ENCODE peak calls at places on chromosome 6, in seven cellular contexts. H, Z, Y, S, A, J and T are unnamed samples.

GRCh38 chr6:38131527-38131965 is 312.0 kb downstream of the ZFAND3 start:
- DNase-seq in H (no peak), Z (no peak), Y (no peak), S (peak; percentile 99), A (peak; percentile 97), J (no peak), T (peak; percentile 99)

GRCh38 chr6:4575724-4576123 is 200.5 kb upstream of the CDYL start:
- DNase-seq in H (no peak), Z (no peak), Y (no peak), S (peak; percentile 24), A (no peak), J (no peak), T (peak; percentile 53)

GRCh38 chr6:93036835-93037234 is 382.5 kb downstream of the EPHA7 start:
- DNase-seq in H (no peak), Z (peak; percentile 4), Y (peak; percentile 19), S (peak; percentile 1), A (no peak), J (no peak), T (peak; percentile 4)

GRCh38 chr6:87922191-87922946 is 125.3 kb upstream of the SPACA1 start:
- DNase-seq in H (no peak), Z (no peak), Y (no peak), S (no peak), A (no peak), J (no peak), T (no peak)

GRCh38 chr6:37005061-37005810 is at the start of gene FGD2:
- DNase-seq in H (no peak), Z (no peak), Y (no peak), S (no peak), A (no peak), J (no peak), T (no peak)

GRCh38 chr6:63839485-63839884 is 203.9 kb downstream of the PHF3 start:
- DNase-seq in H (no peak), Z (no peak), Y (no peak), S (peak; percentile 71), A (no peak), J (no peak), T (peak; percentile 27)

GRCh38 chr6:123022980-123023379 is 26.9 kb downstream of the CLVS2 start:
- DNase-seq in H (no peak), Z (no peak), Y (peak; percentile 52), S (no peak), A (peak; percentile 10), J (peak; percentile 28), T (no peak)

GRCh38 chr6:74863968-74864367 is 341.9 kb downstream of the COL12A1 start:
- DNase-seq in H (no peak), Z (no peak), Y (no peak), S (no peak), A (no peak), J (no peak), T (no peak)

GRCh38 chr6:5087389-5087788 is 2.2 kb downstream of the PPP1R3G start:
- DNase-seq in H (no peak), Z (no peak), Y (no peak), S (no peak), A (no peak), J (peak; percentile 53), T (no peak)

GRCh38 chr6:46290435-46290834 is 119.7 kb upstream of the ENPP5 start:
- DNase-seq in H (no peak), Z (no peak), Y (no peak), S (no peak), A (no peak), J (no peak), T (peak; percentile 16)

GRCh38 chr6:46289865-46290264 is 119.1 kb upstream of the ENPP5 start:
- DNase-seq in H (no peak), Z (no peak), Y (no peak), S (no peak), A (no peak), J (no peak), T (no peak)

GRCh38 chr6:46293641-46294316 is 123.0 kb upstream of the ENPP5 start:
- DNase-seq in H (no peak), Z (no peak), Y (no peak), S (no peak), A (no peak), J (no peak), T (no peak)

GRCh38 chr6:46290916-46291633 is 120.3 kb upstream of the ENPP5 start:
- DNase-seq in H (no peak), Z (no peak), Y (no peak), S (no peak), A (no peak), J (peak; percentile 28), T (no peak)

DNA sequence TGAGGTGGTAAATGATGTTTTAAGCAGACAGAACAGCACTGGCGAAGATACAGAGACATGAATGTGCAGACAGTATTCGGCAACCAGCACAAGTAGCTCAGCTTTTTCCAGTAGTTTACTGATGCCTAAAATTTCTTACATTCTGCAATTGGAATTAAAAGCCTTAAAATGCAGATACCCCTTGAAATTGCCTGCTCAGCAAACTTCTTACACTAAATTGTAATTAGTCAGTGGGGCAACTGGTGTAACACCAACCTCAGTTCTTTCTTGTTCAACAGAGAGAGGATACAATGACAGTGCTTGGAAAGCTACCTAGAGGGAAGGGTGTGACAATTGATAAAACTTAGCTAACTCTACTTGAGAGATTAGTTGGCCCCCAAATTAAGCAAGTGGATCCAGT is 121.1 kb upstream of the ENPP5 start:
- DNase-seq in H (no peak), Z (no peak), Y (no peak), S (no peak), A (no peak), J (no peak), T (no peak)
- H3K4me2 ChIP-seq in H (no peak overlapping the region), Z (no peak overlapping the region), Y (no peak overlapping the region), S (no peak overlapping the region), A (no peak overlapping the region), J (no peak overlapping the region), T (no peak overlapping the region)

DNA sequence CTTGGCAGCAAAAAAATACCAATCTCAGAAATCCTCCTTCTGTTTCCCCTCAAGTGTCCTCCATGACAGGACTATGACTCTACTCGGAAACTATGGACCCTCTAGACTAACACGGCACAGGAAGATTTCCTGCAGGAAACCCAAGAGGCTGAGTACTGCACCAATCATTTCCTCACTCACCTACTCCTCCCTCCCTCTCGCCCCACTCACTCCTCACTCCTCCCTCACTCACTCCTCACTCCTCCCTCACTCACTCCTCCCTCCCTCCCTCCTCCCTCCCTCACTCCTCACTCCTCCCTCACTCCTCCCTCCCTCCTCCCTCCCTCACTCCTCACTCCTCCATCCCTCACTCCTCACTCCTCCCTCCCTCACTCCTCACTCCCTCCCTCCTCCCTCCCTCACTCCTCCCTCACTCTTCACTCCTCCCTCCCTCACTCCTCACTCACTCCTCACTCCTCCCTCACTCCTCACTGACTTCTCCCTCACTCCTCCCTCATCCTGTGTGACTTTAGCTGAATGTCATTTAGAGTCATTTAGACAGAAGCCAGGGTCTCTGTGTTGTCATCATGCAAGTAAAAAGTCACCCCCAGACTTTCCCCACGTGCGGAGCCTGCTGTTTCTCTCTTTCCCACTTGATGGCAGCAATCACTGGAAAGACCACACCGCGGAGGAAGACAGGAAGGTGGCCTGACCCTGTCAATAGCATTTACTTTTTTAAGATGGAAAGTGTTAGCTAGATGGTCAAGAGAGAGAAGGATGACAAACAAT is 226.8 kb upstream of the PDE10A start:
- DNase-seq in H (no peak), Z (peak; percentile 35), Y (peak; percentile 67), S (peak; percentile 68), A (no peak), J (peak; percentile 69), T (peak; percentile 10)
- TF ChIP-seq CTCF in H (peak; percentile 6), Z (peak; percentile 60), Y (peak; percentile 80), S (peak; percentile 88), A (no peak), J (peak; percentile 76), T (peak; percentile 80)

DNA sequence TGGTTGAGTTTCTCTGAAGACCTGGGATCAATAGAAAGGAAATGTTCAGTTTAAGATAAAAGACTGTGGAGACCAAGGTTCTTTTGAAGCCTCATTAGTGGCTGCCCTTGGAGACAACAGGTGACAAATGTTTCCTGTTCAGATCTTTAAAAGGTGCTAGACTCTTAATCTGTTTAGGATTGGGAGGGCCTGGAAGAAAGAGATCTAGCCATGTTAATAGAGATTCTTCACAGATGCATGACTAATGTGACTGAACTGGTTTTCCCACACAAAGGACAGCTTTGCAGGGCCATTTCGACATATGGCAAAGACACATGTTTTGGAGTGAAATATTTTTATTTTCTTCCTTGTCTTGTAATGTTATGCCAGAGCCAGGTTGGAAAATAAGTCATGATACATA is 82.2 kb downstream of the WDR27 start:
- DNase-seq in H (no peak), Z (no peak), Y (no peak), S (peak; percentile 31), A (peak; percentile 69), J (no peak), T (peak; percentile 35)
- H3K4me2 ChIP-seq in H (peak overlapping the region; percentile 67), Z (no peak overlapping the region), Y (no peak overlapping the region), S (peak overlapping the region; percentile 50), A (peak overlapping the region; percentile 15), J (no peak overlapping the region), T (peak overlapping the region; percentile 69)

GRCh38 chr6:35048631-35049083 is 92.5 kb downstream of the TCP11 start:
- DNase-seq in H (no peak), Z (no peak), Y (peak; percentile 50), S (peak; percentile 94), A (no peak), J (peak; percentile 68), T (peak; percentile 87)

GRCh38 chr6:35046098-35046497 is 95.0 kb downstream of the TCP11 start:
- DNase-seq in H (no peak), Z (no peak), Y (no peak), S (no peak), A (no peak), J (no peak), T (no peak)

GRCh38 chr6:35046862-35047261 is 94.3 kb downstream of the TCP11 start:
- DNase-seq in H (no peak), Z (no peak), Y (no peak), S (no peak), A (peak; percentile 11), J (no peak), T (no peak)

GRCh38 chr6:35048031-35048613 is 93.0 kb downstream of the TCP11 start:
- DNase-seq in H (no peak), Z (no peak), Y (peak; percentile 32), S (no peak), A (no peak), J (peak; percentile 52), T (no peak)

DNA sequence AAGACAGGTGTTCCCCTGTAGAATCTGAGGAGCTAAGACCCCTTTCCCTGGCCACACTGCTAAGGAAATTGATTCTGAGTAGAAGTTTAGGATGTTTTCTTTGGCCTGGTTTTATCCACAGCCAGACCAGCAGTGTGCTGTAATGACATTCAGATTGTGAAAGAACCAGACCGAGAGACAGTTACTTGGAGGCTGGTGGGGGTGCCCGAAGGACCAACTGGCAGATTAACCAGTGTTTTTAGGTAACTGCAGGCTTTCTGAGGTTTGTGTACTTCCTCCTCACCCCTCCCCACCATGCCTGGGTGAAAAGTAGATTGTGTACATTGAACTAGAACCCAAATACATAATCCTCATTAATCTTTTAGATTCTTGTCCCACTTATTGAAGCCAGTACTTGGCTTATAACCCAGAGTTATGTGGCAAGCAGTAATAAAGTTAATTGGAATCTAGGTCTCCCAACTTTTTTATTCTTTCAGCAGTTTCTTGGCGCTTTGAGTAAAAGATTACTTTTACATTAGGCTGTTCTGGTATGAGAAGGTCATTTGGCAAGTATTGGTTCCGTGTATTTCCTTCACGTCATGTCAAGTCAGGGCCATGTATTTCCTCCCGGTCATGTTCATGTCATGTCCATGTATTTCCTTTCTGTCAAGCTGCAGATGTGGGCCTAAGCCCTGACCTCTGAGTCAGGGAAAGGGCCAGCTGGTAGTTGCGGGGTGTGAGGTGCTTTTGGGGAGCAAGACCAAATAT is 93.7 kb downstream of the TCP11 start:
- DNase-seq in H (no peak), Z (no peak), Y (no peak), S (peak; percentile 71), A (no peak), J (no peak), T (peak; percentile 58)
- TF ChIP-seq CTCF in H (no peak), Z (no peak), Y (no peak), S (no peak), A (no peak), J (no peak), T (no peak)